ENCODE peak calls at places on chromosomes 4 and X, in six cellular contexts. One of them, this sample, is unnamed.
A peak's percentile ranks its signal among the peaks of the same experiment; 100 is the strongest.

GRCh38 chrX:21490341-21490740 is 116.1 kb downstream of the CNKSR2 start:
- DNase-seq in dorsolateral prefrontal cortex: no peak
- DNase-seq in left lung: no peak
- DNase-seq in right lobe of liver: no peak
- DNase-seq in fibroblast of lung: no peak
- DNase-seq in Peyer's patch: no peak
- DNase-seq in this sample: no peak

GRCh38 chr4:159383569-159383934 is 280.7 kb downstream of the RAPGEF2 start:
- DNase-seq in dorsolateral prefrontal cortex: no peak
- DNase-seq in left lung: no peak
- DNase-seq in right lobe of liver: no peak
- DNase-seq in fibroblast of lung: no peak
- DNase-seq in Peyer's patch: no peak
- DNase-seq in this sample: no peak

GRCh38 chr4:22477136-22477793 is 38.6 kb downstream of the ADGRA3 start:
- DNase-seq in dorsolateral prefrontal cortex: no peak
- DNase-seq in left lung: no peak
- DNase-seq in right lobe of liver: no peak
- DNase-seq in fibroblast of lung: no peak
- DNase-seq in Peyer's patch: no peak
- DNase-seq in this sample: no peak

GRCh38 chr4:12912896-12913418 is 571.2 kb downstream of the RAB28 start:
- DNase-seq in dorsolateral prefrontal cortex: no peak
- DNase-seq in left lung: no peak
- DNase-seq in right lobe of liver: no peak
- DNase-seq in fibroblast of lung: no peak
- DNase-seq in Peyer's patch: no peak
- DNase-seq in this sample: no peak

GRCh38 chr4:53189011-53189410 is 176.8 kb downstream of the SCFD2 start:
- DNase-seq in dorsolateral prefrontal cortex: no peak
- DNase-seq in left lung: no peak
- DNase-seq in right lobe of liver: no peak
- DNase-seq in fibroblast of lung: peak; percentile 41
- DNase-seq in Peyer's patch: no peak
- DNase-seq in this sample: no peak

GRCh38 chrX:2401590-2402360 is 99.0 kb downstream of the DHRSX start:
- DNase-seq in dorsolateral prefrontal cortex: no peak
- DNase-seq in left lung: no peak
- DNase-seq in right lobe of liver: no peak
- DNase-seq in fibroblast of lung: peak; percentile 26
- DNase-seq in Peyer's patch: no peak
- DNase-seq in this sample: no peak

GRCh38 chr4:109429545-109429944 is 4.1 kb upstream of the SEC24B start:
- DNase-seq in dorsolateral prefrontal cortex: no peak
- DNase-seq in left lung: no peak
- DNase-seq in right lobe of liver: no peak
- DNase-seq in fibroblast of lung: no peak
- DNase-seq in Peyer's patch: no peak
- DNase-seq in this sample: no peak

GRCh38 chr4:25549413-25549812 is 106.2 kb upstream of the SLC34A2 start:
- DNase-seq in dorsolateral prefrontal cortex: no peak
- DNase-seq in left lung: no peak
- DNase-seq in right lobe of liver: no peak
- DNase-seq in fibroblast of lung: no peak
- DNase-seq in Peyer's patch: no peak
- DNase-seq in this sample: no peak

GRCh38 chrX:69503835-69504625 is at the start of gene NALF2:
- DNase-seq in dorsolateral prefrontal cortex: no peak
- DNase-seq in left lung: peak; percentile 46
- DNase-seq in right lobe of liver: peak; percentile 62
- DNase-seq in fibroblast of lung: peak; percentile 32
- DNase-seq in Peyer's patch: peak; percentile 57
- DNase-seq in this sample: no peak

GRCh38 chr4:7797330-7797729 is 142.3 kb downstream of the AFAP1 start:
- DNase-seq in dorsolateral prefrontal cortex: no peak
- DNase-seq in left lung: no peak
- DNase-seq in right lobe of liver: no peak
- DNase-seq in fibroblast of lung: no peak
- DNase-seq in Peyer's patch: no peak
- DNase-seq in this sample: no peak

GRCh38 chr4:13917010-13917409 is 289.5 kb upstream of the BOD1L1 start:
- DNase-seq in dorsolateral prefrontal cortex: no peak
- DNase-seq in left lung: no peak
- DNase-seq in right lobe of liver: no peak
- DNase-seq in fibroblast of lung: peak; percentile 47
- DNase-seq in Peyer's patch: no peak
- DNase-seq in this sample: no peak

GRCh38 chrX:133966199-133966598 is 19.2 kb downstream of the GPC3 start:
- DNase-seq in dorsolateral prefrontal cortex: no peak
- DNase-seq in left lung: no peak
- DNase-seq in right lobe of liver: no peak
- DNase-seq in fibroblast of lung: no peak
- DNase-seq in Peyer's patch: no peak
- DNase-seq in this sample: no peak

GRCh38 chr4:66091801-66092200 is 421.5 kb upstream of the EPHA5 start:
- DNase-seq in dorsolateral prefrontal cortex: no peak
- DNase-seq in left lung: no peak
- DNase-seq in right lobe of liver: no peak
- DNase-seq in fibroblast of lung: no peak
- DNase-seq in Peyer's patch: no peak
- DNase-seq in this sample: no peak

GRCh38 chr4:144591401-144591800 is 54.6 kb upstream of the HHIP start:
- DNase-seq in dorsolateral prefrontal cortex: no peak
- DNase-seq in left lung: peak; percentile 46
- DNase-seq in right lobe of liver: no peak
- DNase-seq in fibroblast of lung: peak; percentile 95
- DNase-seq in Peyer's patch: no peak
- DNase-seq in this sample: peak; percentile 94

GRCh38 chrX:39201305-39201990 is 400.2 kb downstream of the MID1IP1 start:
- DNase-seq in dorsolateral prefrontal cortex: no peak
- DNase-seq in left lung: no peak
- DNase-seq in right lobe of liver: no peak
- DNase-seq in fibroblast of lung: no peak
- DNase-seq in Peyer's patch: no peak
- DNase-seq in this sample: no peak

GRCh38 chrX:56978172-56978571 is 17.2 kb downstream of the SPIN3 start:
- DNase-seq in dorsolateral prefrontal cortex: peak; percentile 10
- DNase-seq in left lung: no peak
- DNase-seq in right lobe of liver: no peak
- DNase-seq in fibroblast of lung: peak; percentile 37
- DNase-seq in Peyer's patch: no peak
- DNase-seq in this sample: peak; percentile 2

GRCh38 chr4:30720021-30720655 is at the start of gene PCDH7:
- DNase-seq in dorsolateral prefrontal cortex: peak; percentile 47
- DNase-seq in left lung: peak; percentile 48
- DNase-seq in right lobe of liver: no peak
- DNase-seq in fibroblast of lung: peak; percentile 83
- DNase-seq in Peyer's patch: peak; percentile 53
- DNase-seq in this sample: peak; percentile 85
- H3K4me3 ChIP-seq in dorsolateral prefrontal cortex: peak within 1 kb of the TSS; percentile 77
- H3K4me3 ChIP-seq in left lung: peak within 1 kb of the TSS; percentile 36
- H3K4me3 ChIP-seq in right lobe of liver: peak within 1 kb of the TSS; percentile 16
- H3K4me3 ChIP-seq in fibroblast of lung: peak within 1 kb of the TSS; percentile 59
- H3K4me3 ChIP-seq in Peyer's patch: peak within 1 kb of the TSS; percentile 32
- H3K4me3 ChIP-seq in this sample: peak within 1 kb of the TSS; percentile 82

DNA sequence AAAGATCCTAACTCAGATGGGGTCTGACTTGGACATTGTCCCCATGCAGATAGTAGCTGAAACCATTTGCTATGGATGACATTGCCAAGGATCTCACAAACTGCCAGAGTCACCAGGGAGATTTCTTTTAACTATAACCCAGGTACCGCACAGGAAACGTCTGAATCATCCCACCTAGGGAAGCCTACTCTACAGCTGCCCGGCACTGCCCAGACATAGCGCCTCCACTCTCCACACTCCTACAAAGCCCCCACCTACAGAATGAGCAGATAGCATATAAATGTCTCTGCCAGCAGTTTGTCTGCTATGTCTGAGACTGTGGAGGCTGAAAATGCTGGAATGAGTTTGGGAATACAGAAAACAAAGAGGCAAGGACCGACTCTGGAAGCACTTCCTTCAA is 32.3 kb downstream of the TRIM61 start:
- DNase-seq in dorsolateral prefrontal cortex: peak; percentile 38
- DNase-seq in left lung: no peak
- DNase-seq in right lobe of liver: no peak
- DNase-seq in fibroblast of lung: no peak
- DNase-seq in Peyer's patch: no peak
- DNase-seq in this sample: no peak
- H3K27me3 ChIP-seq in dorsolateral prefrontal cortex: no peaks in the 10 kb centered on the region
- H3K27me3 ChIP-seq in left lung: peaks cover 6% of the 10 kb centered on the region
- H3K27me3 ChIP-seq in right lobe of liver: no peaks in the 10 kb centered on the region
- H3K27me3 ChIP-seq in fibroblast of lung: no peaks in the 10 kb centered on the region
- H3K27me3 ChIP-seq in Peyer's patch: no peaks in the 10 kb centered on the region
- H3K27me3 ChIP-seq in this sample: no peaks in the 10 kb centered on the region

DNA sequence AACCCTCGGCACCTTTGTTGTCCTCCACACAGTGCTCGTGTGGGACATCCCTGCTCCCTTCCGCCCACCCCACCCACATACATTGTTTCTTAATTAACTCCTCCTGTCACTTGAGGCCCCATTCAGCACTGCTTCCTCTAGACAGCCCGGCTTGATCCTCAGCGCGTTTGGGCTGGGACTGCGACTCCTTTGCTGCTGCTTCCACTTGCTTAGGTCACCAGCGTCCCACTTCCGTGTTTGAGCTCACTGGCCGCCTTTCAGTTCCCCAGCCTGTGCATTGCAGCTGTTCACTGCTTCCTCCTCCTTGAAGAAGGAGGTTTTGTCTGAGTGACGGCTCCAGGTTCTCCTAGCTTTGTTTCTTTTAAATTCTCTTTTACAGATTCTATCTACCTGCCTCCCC is 16.1 kb downstream of the RNF4 start:
- DNase-seq in dorsolateral prefrontal cortex: peak; percentile 58
- DNase-seq in left lung: peak; percentile 91
- DNase-seq in right lobe of liver: peak; percentile 63
- DNase-seq in fibroblast of lung: no peak
- DNase-seq in Peyer's patch: peak; percentile 75
- DNase-seq in this sample: peak; percentile 89
- H3K27ac ChIP-seq in dorsolateral prefrontal cortex: peak overlapping the region; percentile 74
- H3K27ac ChIP-seq in left lung: peak overlapping the region; percentile 88
- H3K27ac ChIP-seq in right lobe of liver: peak overlapping the region; percentile 31
- H3K27ac ChIP-seq in fibroblast of lung: no peak overlapping the region
- H3K27ac ChIP-seq in Peyer's patch: peak overlapping the region; percentile 86
- H3K27ac ChIP-seq in this sample: peak overlapping the region; percentile 56

GRCh38 chrX:23557070-23557469 is 110.2 kb upstream of the PRDX4 start:
- DNase-seq in dorsolateral prefrontal cortex: no peak
- DNase-seq in left lung: no peak
- DNase-seq in right lobe of liver: no peak
- DNase-seq in fibroblast of lung: peak; percentile 2
- DNase-seq in Peyer's patch: no peak
- DNase-seq in this sample: no peak

GRCh38 chrX:23554304-23554703 is 113.0 kb upstream of the PRDX4 start:
- DNase-seq in dorsolateral prefrontal cortex: no peak
- DNase-seq in left lung: no peak
- DNase-seq in right lobe of liver: no peak
- DNase-seq in fibroblast of lung: peak; percentile 76
- DNase-seq in Peyer's patch: no peak
- DNase-seq in this sample: peak; percentile 61

DNA sequence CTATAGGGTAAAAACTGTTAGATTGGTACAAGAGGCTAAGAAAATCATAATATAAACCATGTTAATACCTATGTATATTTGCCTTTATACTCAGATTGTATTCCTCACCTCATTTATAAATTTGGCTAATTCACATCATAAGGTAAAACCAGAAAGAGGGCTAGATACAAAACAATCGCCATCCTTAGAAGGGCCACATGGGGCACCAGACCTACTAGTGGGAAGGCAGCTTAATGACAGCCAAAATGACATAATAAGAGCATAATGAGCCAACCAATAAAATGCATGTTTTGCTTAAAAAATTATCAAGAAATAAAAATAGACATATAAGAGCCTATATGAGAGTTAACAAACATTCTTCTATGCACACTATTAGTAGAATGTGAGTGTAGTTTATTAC is 107.3 kb upstream of the PRDX4 start:
- DNase-seq in dorsolateral prefrontal cortex: no peak
- DNase-seq in left lung: no peak
- DNase-seq in right lobe of liver: no peak
- DNase-seq in fibroblast of lung: no peak
- DNase-seq in Peyer's patch: no peak
- DNase-seq in this sample: no peak
- H3K4me3 ChIP-seq in dorsolateral prefrontal cortex: no peak overlapping the region
- H3K4me3 ChIP-seq in left lung: no peak overlapping the region
- H3K4me3 ChIP-seq in right lobe of liver: no peak overlapping the region
- H3K4me3 ChIP-seq in fibroblast of lung: no peak overlapping the region
- H3K4me3 ChIP-seq in Peyer's patch: no peak overlapping the region
- H3K4me3 ChIP-seq in this sample: no peak overlapping the region

GRCh38 chr4:8895295-8895694 is 23.7 kb upstream of the HMX1 start:
- DNase-seq in dorsolateral prefrontal cortex: no peak
- DNase-seq in left lung: no peak
- DNase-seq in right lobe of liver: no peak
- DNase-seq in fibroblast of lung: no peak
- DNase-seq in Peyer's patch: no peak
- DNase-seq in this sample: no peak
- H3K27me3 ChIP-seq in dorsolateral prefrontal cortex: no peaks in the 10 kb centered on the region
- H3K27me3 ChIP-seq in left lung: peaks cover 94% of the 10 kb centered on the region
- H3K27me3 ChIP-seq in right lobe of liver: peaks cover 5% of the 10 kb centered on the region
- H3K27me3 ChIP-seq in fibroblast of lung: peaks cover 13% of the 10 kb centered on the region
- H3K27me3 ChIP-seq in Peyer's patch: peaks cover 19% of the 10 kb centered on the region
- H3K27me3 ChIP-seq in this sample: peaks cover 40% of the 10 kb centered on the region

GRCh38 chrX:117854806-117855205 is 261.8 kb downstream of the KLHL13 start:
- DNase-seq in dorsolateral prefrontal cortex: no peak
- DNase-seq in left lung: no peak
- DNase-seq in right lobe of liver: no peak
- DNase-seq in fibroblast of lung: no peak
- DNase-seq in Peyer's patch: no peak
- DNase-seq in this sample: no peak

DNA sequence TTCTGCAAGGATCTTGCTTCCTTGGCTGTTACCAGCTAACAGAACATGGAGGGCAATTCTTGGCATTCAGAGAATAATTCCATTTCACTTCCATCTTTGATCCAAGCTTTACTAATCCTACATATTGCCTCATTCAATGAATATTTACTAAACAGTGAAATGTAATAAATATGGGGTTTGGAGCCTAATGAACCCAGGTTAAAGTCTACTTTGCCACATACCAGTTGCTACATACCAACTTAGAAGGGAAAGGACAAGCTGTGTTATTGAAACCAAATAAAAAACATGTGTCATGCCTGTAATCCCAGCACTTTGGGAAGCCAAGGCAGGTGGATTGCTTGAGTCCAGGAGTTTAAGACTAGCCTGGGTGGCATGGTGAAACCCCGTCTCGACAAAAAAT is 265.6 kb downstream of the KLHL13 start:
- DNase-seq in dorsolateral prefrontal cortex: no peak
- DNase-seq in left lung: no peak
- DNase-seq in right lobe of liver: no peak
- DNase-seq in fibroblast of lung: no peak
- DNase-seq in Peyer's patch: no peak
- DNase-seq in this sample: no peak
- H3K27ac ChIP-seq in dorsolateral prefrontal cortex: no peak overlapping the region
- H3K27ac ChIP-seq in left lung: no peak overlapping the region
- H3K27ac ChIP-seq in right lobe of liver: no peak overlapping the region
- H3K27ac ChIP-seq in fibroblast of lung: no peak overlapping the region
- H3K27ac ChIP-seq in Peyer's patch: no peak overlapping the region
- H3K27ac ChIP-seq in this sample: no peak overlapping the region

GRCh38 chrX:25012793-25013592 is 2.8 kb downstream of the ARX start:
- DNase-seq in dorsolateral prefrontal cortex: no peak
- DNase-seq in left lung: no peak
- DNase-seq in right lobe of liver: no peak
- DNase-seq in fibroblast of lung: no peak
- DNase-seq in Peyer's patch: no peak
- DNase-seq in this sample: no peak
- H3K4me3 ChIP-seq in dorsolateral prefrontal cortex: peak overlapping the region; percentile 45
- H3K4me3 ChIP-seq in left lung: no peak overlapping the region
- H3K4me3 ChIP-seq in right lobe of liver: no peak overlapping the region
- H3K4me3 ChIP-seq in fibroblast of lung: no peak overlapping the region
- H3K4me3 ChIP-seq in Peyer's patch: peak overlapping the region; percentile 31
- H3K4me3 ChIP-seq in this sample: no peak overlapping the region